ENCODE peak calls at places on chromosomes 1 and 21, in five cellular contexts. M, X, R, K and L are unnamed samples.

GRCh38 chr1:147897030-147897756 is 5.4 kb upstream of the GJA8 start:
- DNase-seq in M (no peak), R (no peak), X (no peak), K (no peak), L (no peak)

GRCh38 chr1:9714257-9714718 is 62.8 kb downstream of the PIK3CD start:
- DNase-seq in M (no peak), R (no peak), X (no peak), K (no peak), L (no peak)

GRCh38 chr1:177346960-177347359 is 176.2 kb downstream of the BRINP2 start:
- DNase-seq in K (no peak), X (peak), M (no peak), R (no peak), L (no peak)

GRCh38 chr1:36352141-36352909 is 28.9 kb upstream of the EVA1B start:
- DNase-seq in R (peak), X (no peak), K (no peak), M (peak), L (peak)

GRCh38 chr1:154434346-154435075 is 29.4 kb downstream of the IL6R start:
- DNase-seq in M (peak), R (no peak), X (no peak), K (peak), L (peak)

GRCh38 chr1:31939484-31940329 is 1.5 kb upstream of the PTP4A2 start:
- DNase-seq in X (peak), K (peak), R (peak), M (peak), L (peak)

GRCh38 chr1:15712158-15712557 is 23.9 kb upstream of the SLC25A34 start:
- DNase-seq in X (no peak), R (no peak), M (no peak), K (no peak), L (no peak)

GRCh38 chr1:62707746-62708123 is 19.5 kb upstream of the DOCK7 start:
- DNase-seq in M (no peak), K (no peak), X (no peak), R (no peak), L (no peak)

GRCh38 chr1:31763671-31764306 is 351 bp downstream of the ADGRB2 start:
- DNase-seq in R (no peak), K (no peak), M (no peak), X (no peak), L (no peak)

GRCh38 chr1:165408518-165408917 is 36.4 kb downstream of the RXRG start:
- DNase-seq in K (peak), M (peak), X (no peak), R (no peak), L (peak)

GRCh38 chr1:68448365-68448764 is 1.4 kb downstream of the RPE65 start:
- DNase-seq in K (no peak), R (no peak), M (no peak), X (no peak), L (no peak)

GRCh38 chr1:221723918-221724263 is 18.0 kb downstream of the DUSP10 start:
- DNase-seq in M (no peak), X (no peak), K (no peak), R (no peak), L (no peak)

GRCh38 chr1:92459871-92460320 is 26.8 kb downstream of the GFI1 start:
- DNase-seq in K (no peak), R (no peak), M (no peak), X (no peak), L (no peak)

GRCh38 chr1:61391730-61392129 is 309.4 kb downstream of the NFIA start:
- DNase-seq in R (no peak), X (no peak), K (no peak), M (no peak), L (no peak)

GRCh38 chr1:66478116-66478515 is 55.8 kb upstream of the SGIP1 start:
- DNase-seq in M (peak), K (peak), R (peak), X (no peak), L (peak)

GRCh38 chr1:217332426-217333065 is 298.3 kb downstream of the GPATCH2 start:
- DNase-seq in K (no peak), M (no peak), R (no peak), X (no peak), L (peak)

GRCh38 chr21:31557421-31557955 is 102.0 kb upstream of the SOD1 start:
- DNase-seq in R (no peak), K (no peak), X (peak), M (no peak), L (no peak)

GRCh38 chr1:154342836-154343472 is 17.6 kb downstream of the ATP8B2 start:
- DNase-seq in K (no peak), R (no peak), X (no peak), M (no peak), L (no peak)

GRCh38 chr1:20153000-20153418 is 13.9 kb downstream of the PLA2G2F start:
- DNase-seq in R (peak), X (no peak), K (no peak), M (no peak), L (peak)

GRCh38 chr1:25198731-25199231 is 33.5 kb downstream of the SYF2 start:
- DNase-seq in X (peak), M (peak), R (peak), K (no peak), L (no peak)

GRCh38 chr1:25917996-25918395 is 11.8 kb upstream of the STMN1 start:
- DNase-seq in M (no peak), R (no peak), K (peak), X (no peak), L (peak)

GRCh38 chr1:240044620-240045019 is 47.1 kb upstream of the FMN2 start:
- DNase-seq in K (peak), X (no peak), R (no peak), M (peak), L (no peak)

GRCh38 chr1:150150511-150151021 is 850 bp downstream of the PLEKHO1 start:
- DNase-seq in X (peak), M (no peak), K (peak), R (no peak), L (no peak)

GRCh38 chr1:117707371-117707770 is 101.5 kb downstream of the TENT5C start:
- DNase-seq in X (no peak), K (no peak), R (no peak), M (no peak), L (no peak)

GRCh38 chr1:245671966-245672767 is 517.4 kb downstream of the KIF26B start:
- DNase-seq in R (no peak), K (no peak), M (no peak), X (no peak), L (no peak)

GRCh38 chr1:193270996-193271395 is 84.6 kb upstream of the B3GALT2 start:
- DNase-seq in R (peak), K (peak), M (peak), X (no peak), L (peak)

GRCh38 chr1:15053091-15053657 is 100.4 kb upstream of the TMEM51 start:
- DNase-seq in X (no peak), M (no peak), K (no peak), R (no peak), L (no peak)

GRCh38 chr1:21673277-21673780 is 4.2 kb upstream of the RAP1GAP start:
- DNase-seq in X (no peak), K (peak), M (peak), R (peak), L (peak)

GRCh38 chr1:32758177-32758794 is 55.7 kb upstream of the SYNC start:
- DNase-seq in K (no peak), M (no peak), X (no peak), R (no peak), L (no peak)

GRCh38 chr1:156707486-156708244 is 2.3 kb upstream of the CRABP2 start:
- DNase-seq in R (no peak), K (peak), X (no peak), M (no peak), L (peak)

GRCh38 chr21:38875694-38876492 is 70.2 kb downstream of the ETS2 start:
- DNase-seq in X (no peak), M (peak), R (peak), K (peak), L (no peak)

GRCh38 chr21:38869196-38869595 is 63.5 kb downstream of the ETS2 start:
- DNase-seq in K (no peak), R (no peak), X (no peak), M (no peak), L (no peak)

GRCh38 chr21:38869946-38870345 is 64.2 kb downstream of the ETS2 start:
- DNase-seq in R (peak), M (no peak), X (no peak), K (peak), L (peak)
- TF ChIP-seq CTCF in R (peak), M (no peak), X (no peak), K (peak), L (peak)

GRCh38 chr1:77829851-77830250 is 50.4 kb downstream of the MIGA1 start:
- DNase-seq in K (no peak), X (no peak), R (no peak), M (no peak), L (peak)

GRCh38 chr1:77824694-77825355 is 45.4 kb downstream of the MIGA1 start:
- DNase-seq in K (no peak), M (no peak), X (no peak), R (no peak), L (no peak)

GRCh38 chr1:77828098-77828497 is 48.6 kb downstream of the MIGA1 start:
- DNase-seq in X (no peak), M (no peak), R (no peak), K (no peak), L (no peak)

GRCh38 chr1:77824083-77824482 is 44.6 kb downstream of the MIGA1 start:
- DNase-seq in R (peak), K (peak), M (peak), X (no peak), L (peak)

DNA sequence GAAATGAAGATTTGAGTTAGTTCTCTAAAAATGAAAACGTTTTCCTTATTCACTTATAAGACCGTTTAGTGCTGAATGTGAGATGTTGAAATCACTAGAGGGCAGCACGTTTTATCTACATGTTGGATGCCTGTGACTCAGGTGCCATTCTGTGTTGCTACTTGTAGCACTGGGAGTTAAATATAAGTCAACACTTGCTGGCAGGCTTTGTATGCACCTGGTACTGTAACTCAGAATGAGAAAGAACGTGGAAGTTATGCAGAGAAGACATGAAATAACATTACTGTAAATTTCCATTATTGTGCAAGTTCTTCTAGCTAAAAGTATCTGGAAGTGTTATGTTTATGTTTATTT is 45.9 kb downstream of the MIGA1 start:
- DNase-seq in K (peak), R (peak), M (peak), X (no peak), L (peak)
- TF ChIP-seq CTCF in K (peak), R (peak), M (peak), X (no peak), L (peak)

GRCh38 chr1:178867670-178868069 is 3.2 kb downstream of the ANGPTL1 start:
- DNase-seq in K (peak), X (no peak), R (peak), M (no peak), L (peak)

GRCh38 chr1:178862416-178862815 is 8.5 kb downstream of the ANGPTL1 start:
- DNase-seq in M (no peak), K (no peak), R (no peak), X (no peak), L (no peak)

GRCh38 chr1:178868700-178869099 is 2.2 kb downstream of the ANGPTL1 start:
- DNase-seq in X (no peak), R (no peak), K (no peak), M (no peak), L (no peak)

GRCh38 chr1:178864326-178864725 is 6.6 kb downstream of the ANGPTL1 start:
- DNase-seq in K (peak), X (no peak), M (no peak), R (no peak), L (no peak)

GRCh38 chr1:178862864-178863263 is 8.0 kb downstream of the ANGPTL1 start:
- DNase-seq in M (no peak), K (no peak), X (no peak), R (no peak), L (no peak)
- TF ChIP-seq CTCF in M (no peak), K (no peak), X (no peak), R (no peak), L (no peak)

DNA sequence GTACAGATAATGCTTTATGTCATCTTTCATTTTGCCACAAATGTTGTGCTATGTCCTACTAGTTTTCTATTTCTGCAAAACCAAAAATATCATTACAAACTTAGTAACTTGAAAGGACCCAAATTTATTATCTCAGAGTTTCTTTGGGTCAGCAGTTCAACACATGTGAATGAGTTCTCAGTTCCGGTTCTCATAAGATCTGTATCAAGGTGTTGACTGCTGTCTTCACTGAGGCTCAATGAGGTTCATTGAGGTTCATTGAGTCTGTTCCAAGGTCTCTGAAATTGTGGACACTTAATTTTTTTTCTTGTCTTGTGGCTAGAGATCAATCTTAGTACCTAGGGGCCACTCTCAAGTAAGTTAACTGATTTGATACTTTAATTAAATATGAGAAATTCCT is 525.1 kb upstream of the BRINP3 start:
- DNase-seq in X (no peak), R (no peak), M (no peak), K (no peak), L (no peak)
- TF ChIP-seq CTCF in X (no peak), R (no peak), M (no peak), K (no peak), L (no peak)

DNA sequence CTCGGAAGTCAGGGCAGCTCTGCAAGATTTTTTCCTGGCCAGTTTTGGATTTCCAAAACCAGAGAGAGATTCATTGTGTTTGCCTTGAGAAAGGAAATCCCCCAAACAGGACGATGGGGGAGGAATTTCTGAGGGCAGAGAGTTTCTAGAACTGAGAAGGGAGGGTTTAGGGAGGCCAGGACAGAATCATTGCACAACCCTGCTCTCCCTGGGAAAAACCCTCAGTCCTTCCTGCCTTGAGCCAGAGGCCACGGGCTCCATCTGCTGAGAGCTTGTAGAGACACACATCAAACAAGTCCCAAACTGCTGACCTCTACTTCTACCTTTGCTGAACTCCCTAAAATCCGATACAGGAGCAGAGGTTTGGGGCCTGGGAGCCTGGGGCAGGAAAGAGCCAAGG is 99.7 kb downstream of the NMNAT2 start:
- DNase-seq in R (peak), M (peak), X (peak), K (peak), L (peak)
- TF ChIP-seq CTCF in R (peak), M (peak), X (peak), K (peak), L (peak)

GRCh38 chr1:197066719-197067456 is at the start of gene F13B:
- DNase-seq in R (no peak), X (no peak), K (no peak), M (no peak), L (peak)
- TF ChIP-seq CTCF in R (no peak), X (no peak), K (no peak), M (no peak), L (peak)

DNA sequence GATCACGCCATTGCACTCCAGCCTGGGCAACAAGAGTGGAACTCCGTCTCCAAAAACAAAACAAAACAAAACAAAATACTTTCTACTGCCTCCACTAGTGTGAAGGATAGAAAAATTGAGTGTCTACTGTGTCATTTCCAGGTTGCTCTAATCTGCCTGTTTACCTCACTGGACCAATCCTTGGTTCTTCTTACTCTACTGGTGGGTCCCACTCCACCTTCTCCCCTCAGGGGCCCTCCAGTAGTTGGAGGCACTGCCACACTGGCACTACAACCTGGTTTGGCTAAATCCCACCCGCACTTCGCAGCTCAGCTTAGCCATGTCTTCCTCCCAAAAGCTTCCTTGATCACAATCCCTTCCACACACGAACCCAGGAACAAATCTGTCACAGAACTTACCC is 2.7 kb downstream of the TAF5L start:
- DNase-seq in K (no peak), X (no peak), M (no peak), R (no peak), L (no peak)
- TF ChIP-seq CTCF in K (no peak), X (no peak), M (no peak), R (no peak), L (no peak)

GRCh38 chr1:48216941-48217340 is 5.6 kb upstream of the SLC5A9 start:
- DNase-seq in X (no peak), R (no peak), M (no peak), K (no peak), L (no peak)
- TF ChIP-seq CTCF in X (no peak), R (no peak), M (no peak), K (no peak), L (no peak)